ENCODE peak calls at places on chromosome 14, in seven cellular contexts. One of them, this sample, is unnamed.

GRCh38 chr14:104094056-104094708 is 8.7 kb downstream of the ASPG start:
- DNase-seq in G401: no peak
- DNase-seq in tibial artery: no peak
- DNase-seq in GM20000: no peak
- DNase-seq in activated naive CD4-positive, alpha-beta T cell: no peak
- DNase-seq in activated T-cell treated with anti-CD3 and anti-CD28 coated beads, Interleukin-2, amount 50 U/mL, for 72 hours: no peak
- DNase-seq in Daoy: no peak
- DNase-seq in this sample: no peak

GRCh38 chr14:52153939-52154338 is 85.1 kb upstream of the NID2 start:
- DNase-seq in activated T-cell treated with anti-CD3 and anti-CD28 coated beads, Interleukin-2, amount 50 U/mL, for 72 hours: no peak
- DNase-seq in G401: no peak
- DNase-seq in activated naive CD4-positive, alpha-beta T cell: no peak
- DNase-seq in tibial artery: no peak
- DNase-seq in Daoy: no peak
- DNase-seq in GM20000: no peak
- DNase-seq in this sample: no peak

GRCh38 chr14:64569108-64570045 is 19.6 kb downstream of the PPP1R36 start:
- DNase-seq in activated T-cell treated with anti-CD3 and anti-CD28 coated beads, Interleukin-2, amount 50 U/mL, for 72 hours: no peak
- DNase-seq in GM20000: no peak
- DNase-seq in Daoy: peak; percentile 53
- DNase-seq in G401: no peak
- DNase-seq in tibial artery: peak; percentile 74
- DNase-seq in activated naive CD4-positive, alpha-beta T cell: no peak
- DNase-seq in this sample: no peak

GRCh38 chr14:59463773-59464650 is 1.2 kb downstream of the GPR135 start:
- DNase-seq in G401: peak; percentile 43
- DNase-seq in tibial artery: no peak
- DNase-seq in Daoy: no peak
- DNase-seq in activated naive CD4-positive, alpha-beta T cell: no peak
- DNase-seq in GM20000: peak; percentile 14
- DNase-seq in activated T-cell treated with anti-CD3 and anti-CD28 coated beads, Interleukin-2, amount 50 U/mL, for 72 hours: peak; percentile 52
- DNase-seq in this sample: peak; percentile 28

GRCh38 chr14:29486132-29486531 is 441.5 kb downstream of the PRKD1 start:
- DNase-seq in tibial artery: no peak
- DNase-seq in Daoy: no peak
- DNase-seq in activated T-cell treated with anti-CD3 and anti-CD28 coated beads, Interleukin-2, amount 50 U/mL, for 72 hours: no peak
- DNase-seq in activated naive CD4-positive, alpha-beta T cell: no peak
- DNase-seq in G401: no peak
- DNase-seq in GM20000: no peak
- DNase-seq in this sample: no peak

GRCh38 chr14:96754162-96754844 is 42.9 kb upstream of the VRK1 start:
- DNase-seq in GM20000: no peak
- DNase-seq in Daoy: peak; percentile 78
- DNase-seq in tibial artery: no peak
- DNase-seq in activated naive CD4-positive, alpha-beta T cell: no peak
- DNase-seq in activated T-cell treated with anti-CD3 and anti-CD28 coated beads, Interleukin-2, amount 50 U/mL, for 72 hours: no peak
- DNase-seq in G401: no peak
- DNase-seq in this sample: no peak

GRCh38 chr14:103504991-103505565 is 17.6 kb downstream of the CKB start:
- DNase-seq in GM20000: no peak
- DNase-seq in activated T-cell treated with anti-CD3 and anti-CD28 coated beads, Interleukin-2, amount 50 U/mL, for 72 hours: no peak
- DNase-seq in G401: no peak
- DNase-seq in activated naive CD4-positive, alpha-beta T cell: no peak
- DNase-seq in Daoy: no peak
- DNase-seq in tibial artery: peak; percentile 15
- DNase-seq in this sample: no peak

GRCh38 chr14:105395538-105395854 is 2.8 kb upstream of the TEX22 start:
- DNase-seq in activated T-cell treated with anti-CD3 and anti-CD28 coated beads, Interleukin-2, amount 50 U/mL, for 72 hours: no peak
- DNase-seq in tibial artery: no peak
- DNase-seq in activated naive CD4-positive, alpha-beta T cell: no peak
- DNase-seq in Daoy: no peak
- DNase-seq in G401: no peak
- DNase-seq in GM20000: no peak
- DNase-seq in this sample: no peak

GRCh38 chr14:102020058-102020971 is 55.9 kb downstream of the DYNC1H1 start:
- DNase-seq in Daoy: peak; percentile 46
- DNase-seq in GM20000: no peak
- DNase-seq in activated naive CD4-positive, alpha-beta T cell: no peak
- DNase-seq in tibial artery: no peak
- DNase-seq in activated T-cell treated with anti-CD3 and anti-CD28 coated beads, Interleukin-2, amount 50 U/mL, for 72 hours: peak; percentile 69
- DNase-seq in G401: no peak
- DNase-seq in this sample: peak; percentile 83

GRCh38 chr14:103641181-103641580 is 12.2 kb downstream of the KLC1 start:
- DNase-seq in tibial artery: no peak
- DNase-seq in activated T-cell treated with anti-CD3 and anti-CD28 coated beads, Interleukin-2, amount 50 U/mL, for 72 hours: no peak
- DNase-seq in Daoy: peak; percentile 62
- DNase-seq in GM20000: no peak
- DNase-seq in G401: no peak
- DNase-seq in activated naive CD4-positive, alpha-beta T cell: no peak
- DNase-seq in this sample: no peak

GRCh38 chr14:69873877-69874780 is 5.1 kb upstream of the SMOC1 start:
- DNase-seq in Daoy: peak; percentile 32
- DNase-seq in tibial artery: no peak
- DNase-seq in activated T-cell treated with anti-CD3 and anti-CD28 coated beads, Interleukin-2, amount 50 U/mL, for 72 hours: no peak
- DNase-seq in activated naive CD4-positive, alpha-beta T cell: no peak
- DNase-seq in G401: no peak
- DNase-seq in GM20000: no peak
- DNase-seq in this sample: no peak

GRCh38 chr14:49892301-49892635 is 614 bp upstream of the ARF6 start:
- DNase-seq in GM20000: peak; percentile 70
- DNase-seq in G401: peak; percentile 76
- DNase-seq in activated T-cell treated with anti-CD3 and anti-CD28 coated beads, Interleukin-2, amount 50 U/mL, for 72 hours: peak; percentile 50
- DNase-seq in tibial artery: peak; percentile 65
- DNase-seq in Daoy: peak; percentile 75
- DNase-seq in activated naive CD4-positive, alpha-beta T cell: no peak
- DNase-seq in this sample: peak; percentile 68

GRCh38 chr14:89185919-89186849 is 230.8 kb downstream of the FOXN3 start:
- DNase-seq in Daoy: peak; percentile 41
- DNase-seq in activated naive CD4-positive, alpha-beta T cell: no peak
- DNase-seq in G401: peak; percentile 100
- DNase-seq in activated T-cell treated with anti-CD3 and anti-CD28 coated beads, Interleukin-2, amount 50 U/mL, for 72 hours: no peak
- DNase-seq in GM20000: no peak
- DNase-seq in tibial artery: no peak
- DNase-seq in this sample: peak; percentile 17

GRCh38 chr14:55500219-55500701 is 59.8 kb upstream of the TBPL2 start:
- DNase-seq in GM20000: no peak
- DNase-seq in activated T-cell treated with anti-CD3 and anti-CD28 coated beads, Interleukin-2, amount 50 U/mL, for 72 hours: no peak
- DNase-seq in G401: no peak
- DNase-seq in activated naive CD4-positive, alpha-beta T cell: no peak
- DNase-seq in tibial artery: no peak
- DNase-seq in Daoy: no peak
- DNase-seq in this sample: no peak

GRCh38 chr14:103746706-103747105 is 31.1 kb downstream of the ZFYVE21 start:
- DNase-seq in tibial artery: no peak
- DNase-seq in activated T-cell treated with anti-CD3 and anti-CD28 coated beads, Interleukin-2, amount 50 U/mL, for 72 hours: no peak
- DNase-seq in GM20000: no peak
- DNase-seq in activated naive CD4-positive, alpha-beta T cell: no peak
- DNase-seq in Daoy: peak; percentile 78
- DNase-seq in G401: no peak
- DNase-seq in this sample: no peak

GRCh38 chr14:54356172-54356571 is 40.6 kb upstream of the CDKN3 start:
- DNase-seq in tibial artery: no peak
- DNase-seq in G401: no peak
- DNase-seq in activated T-cell treated with anti-CD3 and anti-CD28 coated beads, Interleukin-2, amount 50 U/mL, for 72 hours: no peak
- DNase-seq in activated naive CD4-positive, alpha-beta T cell: no peak
- DNase-seq in Daoy: peak; percentile 85
- DNase-seq in GM20000: no peak
- DNase-seq in this sample: no peak

This sample was measured in activated CD8-positive, alpha-beta T cell treated with anti-CD3 and anti-CD28 coated beads, Interleukin-2, amount 10 ng/mL, durations not matched to agents 7 days and 5 days.